ENCODE peak calls at places on chromosome 4, in eight cellular contexts. A is left ventricle myocardium inferior; O is IMR-90; H is lower lobe of right lung; S is heart right ventricle; Y is breast epithelium; W is CD4-positive, alpha-beta memory T cell; X is GM23248. I is an unnamed sample.

GRCh38 chr4:6492861-6493667 is 20.6 kb upstream of the PPP2R2C start:
- DNase-seq in H (no peak), S (no peak), X (no peak), Y (no peak), W (no peak), A (no peak), O (no peak), I (no peak)

GRCh38 chr4:67545996-67546356 is 673 bp upstream of the CENPC start:
- DNase-seq in S (no peak), W (no peak), A (no peak), X (no peak), H (no peak), O (no peak), Y (no peak), I (no peak)

GRCh38 chr4:143230683-143231082 is 46.0 kb downstream of the USP38 start:
- DNase-seq in Y (no peak), O (no peak), W (no peak), H (no peak), A (no peak), X (no peak), S (no peak), I (no peak)

GRCh38 chr4:153249199-153250154 is 45.2 kb downstream of the TRIM2 start:
- DNase-seq in H (peak; percentile 83), W (peak; percentile 86), A (peak; percentile 74), Y (peak; percentile 55), O (peak; percentile 60), S (peak; percentile 72), X (peak; percentile 89), I (peak; percentile 65)

GRCh38 chr4:92520563-92520962 is 216.8 kb downstream of the GRID2 start:
- DNase-seq in X (no peak), H (no peak), Y (no peak), O (no peak), S (no peak), W (no peak), A (no peak), I (no peak)

GRCh38 chr4:111641813-111642579 is 503.3 kb upstream of the FAM241A start:
- DNase-seq in O (peak; percentile 86), H (no peak), W (no peak), S (peak; percentile 49), A (no peak), Y (peak; percentile 23), X (peak; percentile 95), I (peak; percentile 61)

GRCh38 chr4:2913168-2913567 is 50.0 kb downstream of the NOP14 start:
- DNase-seq in S (peak; percentile 35), A (no peak), Y (no peak), X (no peak), O (no peak), W (no peak), H (peak; percentile 72), I (no peak)

GRCh38 chr4:103405415-103405814 is 207.3 kb upstream of the CENPE start:
- DNase-seq in Y (no peak), H (no peak), W (no peak), O (no peak), A (no peak), X (no peak), S (no peak), I (no peak)

GRCh38 chr4:114563536-114564315 is 34.9 kb upstream of the UGT8 start:
- DNase-seq in S (no peak), Y (no peak), W (no peak), O (no peak), A (no peak), X (peak; percentile 1), H (no peak), I (peak; percentile 20)

DNA sequence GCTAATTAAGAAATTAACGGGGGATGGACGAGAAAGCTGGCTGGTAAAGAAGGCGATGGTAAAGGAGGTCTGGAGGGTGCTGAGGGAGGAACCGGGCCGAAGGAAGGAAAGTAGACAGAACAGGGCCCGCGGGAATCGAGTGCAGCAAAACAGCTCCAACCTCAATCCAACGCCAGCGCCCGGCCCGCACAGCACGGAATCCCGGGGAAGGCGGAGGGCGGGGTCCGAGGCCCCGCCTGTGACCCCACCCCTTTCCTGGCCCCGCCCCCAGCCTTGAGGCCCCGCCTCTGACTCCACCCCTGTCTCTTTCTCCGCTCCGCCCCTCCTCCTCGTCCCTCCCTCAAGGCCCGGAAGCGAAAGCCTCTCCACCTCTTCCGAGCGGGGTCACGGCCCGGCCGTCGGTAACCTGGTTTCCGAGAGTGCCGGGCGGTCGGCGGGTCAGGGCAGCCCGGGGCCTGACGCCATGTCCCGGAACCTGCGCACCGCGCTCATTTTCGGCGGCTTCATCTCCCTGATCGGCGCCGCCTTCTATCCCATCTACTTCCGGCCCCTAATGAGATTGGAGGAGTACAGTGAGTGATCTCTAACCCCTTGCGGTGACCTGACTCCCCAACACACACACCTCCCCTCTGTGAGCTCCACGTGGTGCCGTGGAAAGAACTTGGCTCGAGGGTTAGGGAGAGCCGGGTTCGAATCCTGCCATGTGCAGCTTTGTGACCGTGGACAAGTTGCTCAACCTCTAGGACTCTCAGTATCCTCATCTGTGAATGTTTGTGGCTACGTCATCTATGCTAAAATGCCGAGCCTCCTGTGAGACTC is at the start of gene SMIM20:
- DNase-seq in A (peak; percentile 90), W (peak; percentile 90), S (peak; percentile 90), X (peak; percentile 93), H (peak; percentile 93), Y (peak; percentile 84), O (peak; percentile 86), I (peak; percentile 68)
- H3K27ac ChIP-seq in A (peak within 1 kb of the TSS; percentile 88), W (peak within 1 kb of the TSS; percentile 82), S (peak within 1 kb of the TSS; percentile 86), X (peak within 1 kb of the TSS; percentile 84), H (peak within 1 kb of the TSS; percentile 90), Y (peak within 1 kb of the TSS; percentile 96), O (peak within 1 kb of the TSS; percentile 78), I (peak within 1 kb of the TSS; percentile 83)

GRCh38 chr4:184315675-184316359 is 98.1 kb upstream of the ENPP6 start:
- DNase-seq in Y (no peak), O (no peak), S (no peak), X (no peak), W (no peak), A (no peak), H (no peak), I (no peak)

GRCh38 chr4:184320630-184321029 is 103.0 kb upstream of the ENPP6 start:
- DNase-seq in X (no peak), Y (no peak), H (no peak), A (no peak), O (peak; percentile 19), S (no peak), W (no peak), I (no peak)

GRCh38 chr4:184316821-184317220 is 99.1 kb upstream of the ENPP6 start:
- DNase-seq in Y (no peak), O (no peak), A (no peak), S (no peak), H (no peak), X (no peak), W (no peak), I (no peak)

GRCh38 chr4:184318852-184319251 is 101.2 kb upstream of the ENPP6 start:
- DNase-seq in S (no peak), A (no peak), Y (no peak), X (no peak), H (no peak), O (no peak), W (no peak), I (no peak)

GRCh38 chr4:184317234-184317918 is 99.7 kb upstream of the ENPP6 start:
- DNase-seq in S (no peak), A (no peak), Y (no peak), W (no peak), X (no peak), H (no peak), O (peak; percentile 16), I (no peak)
- H3K4me1 ChIP-seq in S (peaks cover 6% of the 10 kb centered on the region), A (no peaks in the 10 kb centered on the region), Y (no peaks in the 10 kb centered on the region), W (no peaks in the 10 kb centered on the region), X (no peaks in the 10 kb centered on the region), H (no peaks in the 10 kb centered on the region), O (no peaks in the 10 kb centered on the region), I (no peaks in the 10 kb centered on the region)

DNA sequence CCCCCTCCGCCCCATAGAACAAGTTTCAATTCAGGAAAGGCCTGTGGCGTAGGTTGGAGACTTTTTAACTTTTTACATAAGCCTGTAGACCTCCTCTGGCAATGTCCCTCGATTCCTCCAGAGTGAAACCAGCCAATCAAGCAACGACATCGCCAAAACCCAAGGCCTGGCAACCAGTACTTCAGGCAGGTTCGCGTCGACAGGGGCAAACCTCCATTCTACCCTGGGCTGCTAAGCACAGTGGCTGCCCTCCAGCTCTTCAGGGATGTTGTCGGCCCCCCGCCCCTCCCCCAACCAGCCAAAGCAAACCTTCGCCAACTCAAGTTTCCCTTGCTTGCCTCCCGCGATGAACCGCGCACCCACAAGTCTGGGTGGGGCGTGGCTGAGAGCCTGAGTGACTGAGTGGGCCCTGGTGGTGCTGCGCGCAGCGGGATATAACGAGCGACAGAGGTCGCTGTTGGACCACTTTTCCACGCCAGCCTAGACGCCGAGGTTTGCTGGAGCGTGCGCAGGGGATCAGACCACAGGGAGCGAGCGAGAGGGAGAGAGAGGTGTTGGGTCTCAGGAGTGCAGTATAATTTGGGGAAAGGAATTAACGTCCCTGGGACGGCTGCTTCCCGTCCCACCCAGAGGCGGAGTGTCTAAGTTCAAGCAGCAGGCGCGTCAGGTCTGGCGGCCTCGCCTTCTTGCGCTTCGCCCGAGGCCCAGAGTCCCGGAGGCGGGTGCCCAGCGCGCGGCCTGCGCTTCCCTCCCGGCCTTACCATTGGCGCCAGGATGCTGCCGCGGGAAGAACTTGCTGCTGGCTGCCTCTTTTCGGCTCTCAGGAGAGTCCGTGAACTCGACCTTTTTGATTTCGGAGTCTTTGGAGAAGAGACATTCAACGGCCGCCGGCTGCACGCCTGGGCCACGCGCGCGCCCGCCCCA is 9.0 kb upstream of the PITX2 start:
- DNase-seq in H (peak; percentile 76), O (peak; percentile 84), X (peak; percentile 28), A (peak; percentile 49), W (no peak), Y (peak; percentile 53), S (peak; percentile 45), I (peak; percentile 96)
- H3K27me3 ChIP-seq in H (peaks cover 99% of the 10 kb centered on the region), O (peaks cover 78% of the 10 kb centered on the region), X (no peaks in the 10 kb centered on the region), A (peaks cover 100% of the 10 kb centered on the region), W (peaks cover 74% of the 10 kb centered on the region), Y (peaks cover 97% of the 10 kb centered on the region), S (peaks cover 100% of the 10 kb centered on the region), I (no peaks in the 10 kb centered on the region)

GRCh38 chr4:7868430-7868775 is 71.3 kb downstream of the AFAP1 start:
- DNase-seq in X (no peak), H (no peak), O (no peak), A (no peak), S (no peak), Y (no peak), W (no peak), I (no peak)
- H3K27ac ChIP-seq in X (peak overlapping the region; percentile 29), H (no peak overlapping the region), O (peak overlapping the region; percentile 56), A (no peak overlapping the region), S (no peak overlapping the region), Y (no peak overlapping the region), W (peak overlapping the region; percentile 12), I (no peak overlapping the region)